ENCODE peak calls at places on chromosomes 13 and 19, in five cellular contexts. L is T follicular helper cell, T is NCI-H187 treated with DMSO at 0.1 percent for 48 hours, F is iris pigment epithelial cell, G is T-cell. X is an unnamed sample.
A peak's percentile ranks its signal among the peaks of the same experiment; 100 is the strongest.

GRCh38 chr19:48401277-48401676 is 7.8 kb downstream of the GRIN2D start:
- DNase-seq in L (no peak), T (no peak), F (no peak), G (no peak), X (peak; percentile 45)

GRCh38 chr13:79775830-79776229 is 294.9 kb downstream of the NDFIP2 start:
- DNase-seq in L (no peak), T (no peak), F (peak; percentile 84), G (no peak), X (peak; percentile 91)

GRCh38 chr13:106101201-106101600 is 434.3 kb downstream of the EFNB2 start:
- DNase-seq in L (no peak), T (no peak), F (no peak), G (no peak), X (no peak)

GRCh38 chr13:23790591-23791170 is 98.5 kb downstream of the MIPEP start:
- DNase-seq in L (no peak), T (no peak), F (peak; percentile 92), G (no peak), X (peak; percentile 42)

GRCh38 chr13:98856983-98857382 is 104.5 kb upstream of the SLC15A1 start:
- DNase-seq in L (no peak), T (no peak), F (no peak), G (no peak), X (no peak)

GRCh38 chr19:5692785-5693194 is 2.7 kb downstream of the RPL36 start:
- DNase-seq in L (no peak), T (no peak), F (no peak), G (no peak), X (no peak)

GRCh38 chr13:109687559-109688448 is 98.6 kb downstream of the IRS2 start:
- DNase-seq in L (no peak), T (no peak), F (no peak), G (no peak), X (no peak)

GRCh38 chr19:15091918-15092753 is 10.1 kb downstream of the OR1I1 start:
- DNase-seq in L (peak; percentile 17), T (no peak), F (peak; percentile 45), G (peak; percentile 16), X (peak; percentile 77)